ENCODE peak calls at places on chromosomes 4 and X, in eight cellular contexts. L, U, Z, G, J, C, B and R are unnamed samples.

GRCh38 chr4:151824647-151825046 is 63.8 kb upstream of the GATB start:
- DNase-seq in L (no peak), U (no peak), Z (no peak), G (no peak), J (no peak), C (no peak), B (no peak), R (no peak)

GRCh38 chrX:103741879-103742278 is 31.2 kb downstream of the TMEM31 start:
- DNase-seq in L (no peak), U (no peak), Z (no peak), G (no peak), J (no peak), C (no peak), B (no peak), R (no peak)

GRCh38 chr4:3296651-3297050 is 3.8 kb downstream of the RGS12 start:
- DNase-seq in L (peak), U (no peak), Z (no peak), G (no peak), J (no peak), C (peak), B (no peak), R (no peak)

GRCh38 chr4:113077611-113078010 is 28.2 kb downstream of the ANK2 start:
- DNase-seq in L (no peak), U (no peak), Z (no peak), G (no peak), J (no peak), C (no peak), B (no peak), R (no peak)

GRCh38 chr4:117479673-117480072 is 394.3 kb upstream of the TRAM1L1 start:
- DNase-seq in L (no peak), U (no peak), Z (no peak), G (no peak), J (no peak), C (no peak), B (no peak), R (no peak)

GRCh38 chr4:77465271-77465670 is 140.3 kb upstream of the CXCL13 start:
- DNase-seq in L (peak), U (no peak), Z (peak), G (peak), J (no peak), C (peak), B (peak), R (peak)

GRCh38 chrX:71214604-71215334 is 8.3 kb upstream of the GJB1 start:
- DNase-seq in L (no peak), U (no peak), Z (no peak), G (peak), J (peak), C (peak), B (no peak), R (no peak)

GRCh38 chr4:86919824-86920223 is 15.0 kb upstream of the AFF1 start:
- DNase-seq in L (no peak), U (no peak), Z (no peak), G (no peak), J (no peak), C (no peak), B (peak), R (peak)

GRCh38 chr4:140223056-140223810 is 69.2 kb upstream of the MAML3 start:
- DNase-seq in L (peak), U (no peak), Z (peak), G (no peak), J (no peak), C (no peak), B (peak), R (peak)

GRCh38 chrX:113389846-113390245 is 549.2 kb upstream of the AMOT start:
- DNase-seq in L (no peak), U (no peak), Z (no peak), G (no peak), J (no peak), C (no peak), B (peak), R (no peak)

GRCh38 chr4:105145913-105146285 is 777 bp upstream of the TET2 start:
- DNase-seq in L (peak), U (peak), Z (no peak), G (peak), J (no peak), C (peak), B (no peak), R (no peak)

GRCh38 chr4:173525118-173526033 is 4.7 kb downstream of the HAND2 start:
- DNase-seq in L (peak), U (no peak), Z (no peak), G (no peak), J (peak), C (no peak), B (peak), R (peak)
- H3K4me3 ChIP-seq in L (peak), U (no peak), Z (no peak), G (peak), J (no peak), C (peak), B (peak), R (peak)

GRCh38 chr4:157514711-157515110 is 294.2 kb downstream of the GRIA2 start:
- DNase-seq in L (peak), U (no peak), Z (peak), G (no peak), J (no peak), C (no peak), B (no peak), R (no peak)
- TF ChIP-seq CTCF in L (peak), U (no peak), Z (no peak), G (no peak), J (no peak), C (no peak), B (peak), R (no peak)

GRCh38 chrX:46959985-46960700 is 47.9 kb downstream of the JADE3 start:
- DNase-seq in L (no peak), U (no peak), Z (no peak), G (no peak), J (no peak), C (no peak), B (no peak), R (no peak)
- H3K4me3 ChIP-seq in L (no peak), U (no peak), Z (no peak), G (no peak), J (no peak), C (no peak), B (no peak), R (no peak)

GRCh38 chr4:167021545-167022155 is 212.6 kb downstream of the SPOCK3 start:
- DNase-seq in L (peak), U (no peak), Z (peak), G (peak), J (no peak), C (peak), B (peak), R (peak)
- TF ChIP-seq CTCF in L (peak), U (peak), Z (peak), G (peak), J (peak), C (peak), B (peak), R (peak)

GRCh38 chr4:184598753-184599491 is 50.3 kb downstream of the CASP3 start:
- DNase-seq in L (no peak), U (no peak), Z (no peak), G (no peak), J (no peak), C (no peak), B (no peak), R (peak)

GRCh38 chr4:184596617-184597185 is 52.5 kb downstream of the CASP3 start:
- DNase-seq in L (no peak), U (no peak), Z (peak), G (no peak), J (no peak), C (no peak), B (no peak), R (no peak)

GRCh38 chr4:184595430-184595829 is 53.8 kb downstream of the CASP3 start:
- DNase-seq in L (no peak), U (no peak), Z (no peak), G (no peak), J (no peak), C (no peak), B (no peak), R (no peak)

GRCh38 chr4:184596044-184596616 is 53.1 kb downstream of the CASP3 start:
- DNase-seq in L (no peak), U (no peak), Z (no peak), G (no peak), J (no peak), C (no peak), B (no peak), R (no peak)

GRCh38 chr4:184599492-184600135 is 49.6 kb downstream of the CASP3 start:
- DNase-seq in L (no peak), U (no peak), Z (peak), G (no peak), J (no peak), C (no peak), B (peak), R (peak)
- H3K4me3 ChIP-seq in L (no peak), U (no peak), Z (no peak), G (no peak), J (no peak), C (no peak), B (no peak), R (no peak)

GRCh38 chrX:57964975-57965374 is 54.7 kb upstream of the ZXDA start:
- DNase-seq in L (no peak), U (no peak), Z (peak), G (no peak), J (no peak), C (no peak), B (peak), R (no peak)
- TF ChIP-seq CTCF in L (no peak), U (no peak), Z (no peak), G (no peak), J (no peak), C (no peak), B (no peak), R (no peak)